ENCODE peak calls at places on chromosomes 5 and 9, in four cellular contexts. One of them, this sample, is unnamed.

GRCh38 chr5:142587354-142587965 is 98.4 kb downstream of the FGF1 start:
- DNase-seq in IMR-90: peak; percentile 59
- DNase-seq in A549: peak; percentile 52
- DNase-seq in H1: no peak
- DNase-seq in this sample: peak; percentile 12

GRCh38 chr5:54205918-54206317 is 104.5 kb downstream of the ARL15 start:
- DNase-seq in IMR-90: no peak
- DNase-seq in A549: no peak
- DNase-seq in H1: no peak
- DNase-seq in this sample: no peak

GRCh38 chr5:145283101-145283500 is 552.0 kb downstream of the PRELID2 start:
- DNase-seq in IMR-90: no peak
- DNase-seq in A549: no peak
- DNase-seq in H1: no peak
- DNase-seq in this sample: no peak

GRCh38 chr5:173564106-173564505 is 52.3 kb downstream of the BOD1 start:
- DNase-seq in IMR-90: no peak
- DNase-seq in A549: no peak
- DNase-seq in H1: no peak
- DNase-seq in this sample: no peak

GRCh38 chr5:56520951-56521350 is 287.8 kb upstream of the ANKRD55 start:
- DNase-seq in IMR-90: no peak
- DNase-seq in A549: no peak
- DNase-seq in H1: no peak
- DNase-seq in this sample: no peak

GRCh38 chr5:9269024-9269423 is 276.9 kb downstream of the SEMA5A start:
- DNase-seq in IMR-90: no peak
- DNase-seq in A549: no peak
- DNase-seq in H1: no peak
- DNase-seq in this sample: no peak

GRCh38 chr5:116947691-116948528 is 373.3 kb upstream of the SEMA6A start:
- DNase-seq in IMR-90: no peak
- DNase-seq in A549: peak; percentile 60
- DNase-seq in H1: peak; percentile 93
- DNase-seq in this sample: peak; percentile 80

GRCh38 chr5:5573798-5574380 is 151.4 kb downstream of the ICE1 start:
- DNase-seq in IMR-90: no peak
- DNase-seq in A549: no peak
- DNase-seq in H1: no peak
- DNase-seq in this sample: no peak

GRCh38 chr5:19853616-19854240 is 134.3 kb downstream of the CDH18 start:
- DNase-seq in IMR-90: peak; percentile 74
- DNase-seq in A549: no peak
- DNase-seq in H1: no peak
- DNase-seq in this sample: no peak

GRCh38 chr5:168295574-168296201 is 4.2 kb downstream of the WWC1 start:
- DNase-seq in IMR-90: peak; percentile 82
- DNase-seq in A549: peak; percentile 68
- DNase-seq in H1: peak; percentile 67
- DNase-seq in this sample: no peak

GRCh38 chr5:138938526-138938925 is 63.4 kb upstream of the LRRTM2 start:
- DNase-seq in IMR-90: no peak
- DNase-seq in A549: no peak
- DNase-seq in H1: no peak
- DNase-seq in this sample: no peak

GRCh38 chr5:84436866-84437265 is 52.2 kb upstream of the EDIL3 start:
- DNase-seq in IMR-90: peak; percentile 66
- DNase-seq in A549: no peak
- DNase-seq in H1: no peak
- DNase-seq in this sample: no peak

GRCh38 chr9:138103111-138103823 is 225.7 kb downstream of the CACNA1B start:
- DNase-seq in IMR-90: no peak
- DNase-seq in A549: no peak
- DNase-seq in H1: no peak
- DNase-seq in this sample: no peak

GRCh38 chr9:134923466-134923865 is 5.8 kb upstream of the FCN1 start:
- DNase-seq in IMR-90: no peak
- DNase-seq in A549: no peak
- DNase-seq in H1: no peak
- DNase-seq in this sample: no peak

GRCh38 chr5:154201108-154201769 is 10.7 kb downstream of the GALNT10 start:
- DNase-seq in IMR-90: no peak
- DNase-seq in A549: no peak
- DNase-seq in H1: no peak
- DNase-seq in this sample: no peak

GRCh38 chr9:126132751-126133150 is 193.9 kb upstream of the MVB12B start:
- DNase-seq in IMR-90: no peak
- DNase-seq in A549: no peak
- DNase-seq in H1: no peak
- DNase-seq in this sample: no peak

GRCh38 chr5:172447646-172448365 is 6.5 kb downstream of the SH3PXD2B start:
- DNase-seq in IMR-90: no peak
- DNase-seq in A549: no peak
- DNase-seq in H1: no peak
- DNase-seq in this sample: no peak

GRCh38 chr5:71461360-71461759 is 5.9 kb downstream of the BDP1 start:
- DNase-seq in IMR-90: no peak
- DNase-seq in A549: no peak
- DNase-seq in H1: no peak
- DNase-seq in this sample: no peak

GRCh38 chr5:126939887-126940286 is 90.5 kb downstream of the MARCHF3 start:
- DNase-seq in IMR-90: peak; percentile 33
- DNase-seq in A549: no peak
- DNase-seq in H1: no peak
- DNase-seq in this sample: no peak

GRCh38 chr9:75083188-75083976 is 4.6 kb downstream of the NMRK1 start:
- DNase-seq in IMR-90: no peak
- DNase-seq in A549: no peak
- DNase-seq in H1: no peak
- DNase-seq in this sample: no peak

GRCh38 chr9:31573561-31573960 is 810.9 kb upstream of the ACO1 start:
- DNase-seq in IMR-90: no peak
- DNase-seq in A549: no peak
- DNase-seq in H1: no peak
- DNase-seq in this sample: no peak

GRCh38 chr5:57468481-57469165 is 14.0 kb downstream of the ACTBL2 start:
- DNase-seq in IMR-90: peak; percentile 85
- DNase-seq in A549: no peak
- DNase-seq in H1: no peak
- DNase-seq in this sample: no peak

GRCh38 chr5:77329664-77330430 is 119.4 kb downstream of the PDE8B start:
- DNase-seq in IMR-90: no peak
- DNase-seq in A549: no peak
- DNase-seq in H1: no peak
- DNase-seq in this sample: no peak

GRCh38 chr9:101409079-101409477 is 10.4 kb downstream of the ZNF189 start:
- DNase-seq in IMR-90: peak; percentile 20
- DNase-seq in A549: peak; percentile 45
- DNase-seq in H1: no peak
- DNase-seq in this sample: no peak

GRCh38 chr9:109016132-109016531 is 2.8 kb upstream of the CTNNAL1 start:
- DNase-seq in IMR-90: no peak
- DNase-seq in A549: no peak
- DNase-seq in H1: no peak
- DNase-seq in this sample: no peak

GRCh38 chr9:16221822-16222547 is 648.5 kb downstream of the BNC2 start:
- DNase-seq in IMR-90: no peak
- DNase-seq in A549: no peak
- DNase-seq in H1: no peak
- DNase-seq in this sample: no peak

GRCh38 chr5:121982089-121982488 is 20.3 kb downstream of the SRFBP1 start:
- DNase-seq in IMR-90: no peak
- DNase-seq in A549: no peak
- DNase-seq in H1: no peak
- DNase-seq in this sample: no peak

GRCh38 chr9:20271107-20271506 is 351.2 kb downstream of the MLLT3 start:
- DNase-seq in IMR-90: no peak
- DNase-seq in A549: no peak
- DNase-seq in H1: no peak
- DNase-seq in this sample: no peak

GRCh38 chr5:177390363-177391300 is 6.4 kb downstream of the SLC34A1 start:
- DNase-seq in IMR-90: peak; percentile 80
- DNase-seq in A549: peak; percentile 87
- DNase-seq in H1: peak; percentile 89
- DNase-seq in this sample: peak; percentile 81

GRCh38 chr9:119004618-119004990 is 364.6 kb downstream of the BRINP1 start:
- DNase-seq in IMR-90: peak; percentile 6
- DNase-seq in A549: peak; percentile 5
- DNase-seq in H1: no peak
- DNase-seq in this sample: no peak

GRCh38 chr9:91101598-91102168 is 260.0 kb downstream of the AUH start:
- DNase-seq in IMR-90: no peak
- DNase-seq in A549: no peak
- DNase-seq in H1: no peak
- DNase-seq in this sample: no peak

GRCh38 chr9:131310833-131311554 is 21.5 kb downstream of the PLPP7 start:
- DNase-seq in IMR-90: no peak
- DNase-seq in A549: peak; percentile 25
- DNase-seq in H1: no peak
- DNase-seq in this sample: no peak

GRCh38 chr5:26482817-26483375 is 555.5 kb downstream of the CDH9 start:
- DNase-seq in IMR-90: no peak
- DNase-seq in A549: peak; percentile 75
- DNase-seq in H1: peak; percentile 51
- DNase-seq in this sample: peak; percentile 4

GRCh38 chr5:73918791-73919221 is 292.8 kb downstream of the ARHGEF28 start:
- DNase-seq in IMR-90: no peak
- DNase-seq in A549: no peak
- DNase-seq in H1: no peak
- DNase-seq in this sample: no peak

GRCh38 chr9:130196643-130197042 is 24.4 kb downstream of the NCS1 start:
- DNase-seq in IMR-90: peak; percentile 64
- DNase-seq in A549: no peak
- DNase-seq in H1: no peak
- DNase-seq in this sample: no peak

GRCh38 chr9:98603821-98604383 is 104.8 kb downstream of the GABBR2 start:
- DNase-seq in IMR-90: peak; percentile 63
- DNase-seq in A549: no peak
- DNase-seq in H1: no peak
- DNase-seq in this sample: no peak

GRCh38 chr5:112338681-112339337 is 80.3 kb downstream of the EPB41L4A start:
- DNase-seq in IMR-90: no peak
- DNase-seq in A549: peak; percentile 51
- DNase-seq in H1: no peak
- DNase-seq in this sample: no peak

GRCh38 chr9:69573666-69574456 is 98.3 kb downstream of the APBA1 start:
- DNase-seq in IMR-90: peak; percentile 62
- DNase-seq in A549: no peak
- DNase-seq in H1: no peak
- DNase-seq in this sample: no peak

GRCh38 chr9:106287108-106287631 is 575.8 kb upstream of the ZNF462 start:
- DNase-seq in IMR-90: no peak
- DNase-seq in A549: no peak
- DNase-seq in H1: no peak
- DNase-seq in this sample: no peak

GRCh38 chr9:106288689-106289088 is 574.3 kb upstream of the ZNF462 start:
- DNase-seq in IMR-90: no peak
- DNase-seq in A549: no peak
- DNase-seq in H1: no peak
- DNase-seq in this sample: no peak

GRCh38 chr9:106286249-106286648 is 576.7 kb upstream of the ZNF462 start:
- DNase-seq in IMR-90: no peak
- DNase-seq in A549: peak; percentile 11
- DNase-seq in H1: peak; percentile 17
- DNase-seq in this sample: no peak

DNA sequence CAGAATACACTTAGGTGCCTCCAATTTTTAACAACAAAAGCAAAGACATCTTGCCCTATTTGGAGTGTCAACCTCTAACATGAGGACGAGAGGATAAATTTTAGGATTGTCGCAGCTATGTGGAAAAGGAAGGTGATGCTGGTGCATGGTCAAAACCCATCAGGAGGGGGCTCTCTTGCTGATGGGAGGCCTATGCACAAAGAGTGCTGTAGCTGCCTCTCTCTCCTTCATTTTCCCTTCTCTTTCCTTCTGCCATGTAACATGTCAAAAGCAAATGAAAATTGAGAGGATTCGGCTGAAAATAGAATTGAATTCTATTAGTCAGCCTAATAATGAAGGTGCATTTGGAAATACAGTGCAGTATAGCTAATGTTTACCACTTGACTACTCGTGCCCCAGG is 578.7 kb upstream of the ZNF462 start:
- DNase-seq in IMR-90: no peak
- DNase-seq in A549: no peak
- DNase-seq in H1: no peak
- DNase-seq in this sample: no peak
- TF ChIP-seq CTCF in IMR-90: no peak
- TF ChIP-seq CTCF in A549: no peak
- TF ChIP-seq CTCF in H1: peak; percentile 70
- TF ChIP-seq CTCF in this sample: no peak

GRCh38 chr5:51651476-51651875 is 268.2 kb downstream of the ISL1 start:
- DNase-seq in IMR-90: no peak
- DNase-seq in A549: no peak
- DNase-seq in H1: no peak
- DNase-seq in this sample: no peak
- TF ChIP-seq CEBPB in IMR-90: no peak
- TF ChIP-seq CEBPB in A549: no peak
- TF ChIP-seq CEBPB in H1: no peak
- TF ChIP-seq CEBPB in this sample: no peak

GRCh38 chr5:163079618-163080017 is 357.8 kb upstream of the CCNG1 start:
- DNase-seq in IMR-90: no peak
- DNase-seq in A549: peak; percentile 3
- DNase-seq in H1: no peak
- DNase-seq in this sample: no peak
- TF ChIP-seq CTCF in IMR-90: no peak
- TF ChIP-seq CTCF in A549: peak; percentile 30
- TF ChIP-seq CTCF in H1: peak; percentile 55
- TF ChIP-seq CTCF in this sample: no peak

DNA sequence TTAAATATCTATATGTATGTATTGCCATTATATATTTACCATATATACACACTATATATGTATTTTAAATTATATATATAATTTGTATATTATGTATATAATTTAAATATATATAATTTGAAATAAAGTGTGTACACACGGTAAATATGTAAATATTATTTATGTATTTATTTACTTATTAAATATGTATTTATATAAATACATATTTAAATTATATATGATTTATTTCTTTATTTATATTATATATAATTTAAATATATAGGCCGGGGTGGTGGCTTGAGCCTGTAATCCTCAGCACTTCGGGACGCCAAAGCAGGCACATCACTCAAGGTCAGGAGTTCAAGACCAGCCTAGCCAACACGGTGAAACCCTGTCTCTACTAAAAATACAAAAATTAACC is 31.3 kb upstream of the LHFPL2 start:
- DNase-seq in IMR-90: no peak
- DNase-seq in A549: no peak
- DNase-seq in H1: no peak
- DNase-seq in this sample: no peak
- TF ChIP-seq CEBPB in IMR-90: no peak
- TF ChIP-seq CEBPB in A549: no peak
- TF ChIP-seq CEBPB in H1: no peak
- TF ChIP-seq CEBPB in this sample: no peak